ENCODE peak calls at places on chromosomes 5 and 9, in seven cellular contexts. Q, C, F, T, G, I and P are unnamed samples. For H3K4me1, the result is how much of the 10 kb centered on the place peaks cover.

GRCh38 chr5:154302181-154302580 is 111.6 kb downstream of the GALNT10 start:
- DNase-seq in T (no peak), I (no peak), F (no peak), C (no peak), G (no peak), Q (no peak), P (no peak)

GRCh38 chr5:141695627-141696180 is 13.7 kb upstream of the ARAP3 start:
- DNase-seq in Q (no peak), I (no peak), F (no peak), C (no peak), T (peak), G (no peak), P (no peak)

GRCh38 chr5:6739603-6740002 is 26.4 kb downstream of the TENT4A start:
- DNase-seq in T (no peak), G (no peak), Q (no peak), F (no peak), I (no peak), C (no peak), P (no peak)

GRCh38 chr5:148760945-148761638 is 65.3 kb upstream of the ADRB2 start:
- DNase-seq in F (no peak), Q (peak), C (no peak), T (no peak), G (no peak), I (no peak), P (no peak)

GRCh38 chr5:159332800-159333563 is 2.7 kb upstream of the IL12B start:
- DNase-seq in T (no peak), C (no peak), Q (no peak), I (no peak), F (no peak), G (no peak), P (no peak)

GRCh38 chr9:125467341-125467740 is 205.7 kb downstream of the GAPVD1 start:
- DNase-seq in I (no peak), T (no peak), G (no peak), C (no peak), F (no peak), Q (no peak), P (no peak)

GRCh38 chr5:92237896-92238295 is 854.8 kb upstream of the ARRDC3 start:
- DNase-seq in Q (no peak), C (no peak), I (no peak), G (no peak), T (no peak), F (no peak), P (no peak)

GRCh38 chr5:154202379-154203260 is 12.1 kb downstream of the GALNT10 start:
- DNase-seq in C (no peak), Q (no peak), I (no peak), F (peak), G (no peak), T (no peak), P (no peak)

GRCh38 chr5:123181394-123181801 is 92.4 kb downstream of the PRDM6 start:
- DNase-seq in C (no peak), F (no peak), I (no peak), Q (no peak), T (no peak), G (no peak), P (no peak)

GRCh38 chr9:70683841-70684240 is 269.4 kb upstream of the KLF9 start:
- DNase-seq in F (no peak), G (no peak), I (no peak), C (no peak), T (no peak), Q (no peak), P (no peak)

GRCh38 chr9:22053178-22053577 is 44.1 kb upstream of the CDKN2B start:
- DNase-seq in T (no peak), C (no peak), G (no peak), Q (no peak), F (no peak), I (no peak), P (no peak)

GRCh38 chr9:129282308-129283211 is 104.5 kb upstream of the IER5L start:
- DNase-seq in I (peak), T (no peak), Q (no peak), G (no peak), C (no peak), F (no peak), P (no peak)

GRCh38 chr5:157485811-157486739 is 26.1 kb downstream of the NIPAL4 start:
- DNase-seq in Q (no peak), F (no peak), T (no peak), G (no peak), I (no peak), C (no peak), P (no peak)

GRCh38 chr9:92971776-92972175 is 24.5 kb downstream of the FGD3 start:
- DNase-seq in F (no peak), C (no peak), I (no peak), T (no peak), Q (no peak), G (no peak), P (no peak)

GRCh38 chr9:124697326-124698200 is 73.5 kb downstream of the NR6A1 start:
- DNase-seq in C (no peak), Q (no peak), T (peak), G (no peak), I (no peak), F (no peak), P (no peak)

GRCh38 chr5:123209163-123210013 is 120.3 kb downstream of the PRDM6 start:
- DNase-seq in Q (no peak), C (peak), I (peak), F (peak), T (no peak), G (no peak), P (no peak)

GRCh38 chr9:123419721-123420559 is 63.9 kb downstream of the CRB2 start:
- DNase-seq in C (no peak), I (no peak), T (no peak), G (no peak), F (no peak), Q (no peak), P (no peak)

GRCh38 chr5:44626846-44627245 is 181.9 kb upstream of the MRPS30 start:
- DNase-seq in I (no peak), G (no peak), Q (no peak), T (no peak), C (no peak), F (no peak), P (no peak)

GRCh38 chr5:15516486-15516885 is 16.5 kb downstream of the FBXL7 start:
- DNase-seq in C (no peak), Q (no peak), T (no peak), G (no peak), F (no peak), I (no peak), P (no peak)

GRCh38 chr9:121253821-121254471 is 14.0 kb upstream of the GSN start:
- DNase-seq in T (no peak), Q (no peak), G (no peak), C (no peak), I (no peak), F (no peak), P (no peak)

GRCh38 chr5:154221371-154221896 is 30.9 kb downstream of the GALNT10 start:
- DNase-seq in T (no peak), Q (no peak), F (no peak), I (no peak), C (peak), G (no peak), P (peak)

GRCh38 chr9:127109212-127109711 is 13.2 kb downstream of the ANGPTL2 start:
- DNase-seq in T (no peak), C (no peak), F (no peak), G (no peak), I (peak), Q (no peak), P (no peak)

GRCh38 chr9:16726718-16727451 is 143.6 kb downstream of the BNC2 start:
- DNase-seq in Q (no peak), I (no peak), G (no peak), F (no peak), T (peak), C (no peak), P (no peak)

GRCh38 chr5:146710348-146710747 is 168.2 kb downstream of the PPP2R2B start:
- DNase-seq in C (no peak), G (no peak), I (no peak), Q (no peak), F (no peak), T (no peak), P (no peak)

GRCh38 chr9:135939351-135940265 is 21.6 kb downstream of the UBAC1 start:
- DNase-seq in G (no peak), I (no peak), F (no peak), C (no peak), T (no peak), Q (no peak), P (no peak)

GRCh38 chr5:107982703-107983425 is 312.1 kb upstream of the EFNA5 start:
- DNase-seq in Q (no peak), C (no peak), T (no peak), I (no peak), F (no peak), G (no peak), P (no peak)

GRCh38 chr5:138568061-138568824 is 7.0 kb downstream of the HSPA9 start:
- DNase-seq in Q (no peak), G (no peak), I (no peak), F (no peak), C (no peak), T (peak), P (no peak)

GRCh38 chr9:100052375-100052774 is 46.4 kb downstream of the ERP44 start:
- DNase-seq in G (no peak), T (no peak), Q (no peak), C (no peak), F (no peak), I (no peak), P (no peak)

GRCh38 chr5:10295619-10296326 is 11.9 kb downstream of the CMBL start:
- DNase-seq in I (no peak), G (no peak), Q (no peak), C (no peak), T (no peak), F (no peak), P (no peak)

GRCh38 chr9:118059520-118060278 is 355.5 kb downstream of the TLR4 start:
- DNase-seq in C (no peak), G (no peak), I (peak), T (no peak), Q (no peak), F (no peak), P (no peak)

GRCh38 chr9:109593612-109594011 is 95.5 kb upstream of the PTPN3 start:
- DNase-seq in I (no peak), F (no peak), T (no peak), Q (no peak), G (no peak), C (no peak), P (no peak)

GRCh38 chr5:59357421-59357977 is 536.0 kb downstream of the PDE4D start:
- DNase-seq in G (no peak), C (no peak), I (no peak), Q (no peak), F (no peak), T (no peak), P (no peak)

GRCh38 chr5:57566914-57567313 is 84.3 kb upstream of the ACTBL2 start:
- DNase-seq in G (no peak), I (no peak), T (no peak), C (no peak), F (no peak), Q (no peak), P (no peak)

GRCh38 chr5:91311697-91312501 is 71.2 kb downstream of the ARRDC3 start:
- DNase-seq in I (peak), Q (peak), T (peak), F (no peak), G (no peak), C (peak), P (peak)

GRCh38 chr5:119074419-119074818 is 3.5 kb downstream of the DMXL1 start:
- DNase-seq in I (no peak), C (no peak), G (no peak), Q (peak), T (no peak), F (no peak), P (no peak)

GRCh38 chr9:109520475-109521132 is 22.5 kb upstream of the PTPN3 start:
- DNase-seq in G (peak), C (peak), T (peak), Q (peak), F (peak), I (peak), P (peak)

GRCh38 chr5:68331202-68332108 is 115.9 kb downstream of the PIK3R1 start:
- DNase-seq in I (peak), C (no peak), F (no peak), G (no peak), T (no peak), Q (no peak), P (no peak)

DNA sequence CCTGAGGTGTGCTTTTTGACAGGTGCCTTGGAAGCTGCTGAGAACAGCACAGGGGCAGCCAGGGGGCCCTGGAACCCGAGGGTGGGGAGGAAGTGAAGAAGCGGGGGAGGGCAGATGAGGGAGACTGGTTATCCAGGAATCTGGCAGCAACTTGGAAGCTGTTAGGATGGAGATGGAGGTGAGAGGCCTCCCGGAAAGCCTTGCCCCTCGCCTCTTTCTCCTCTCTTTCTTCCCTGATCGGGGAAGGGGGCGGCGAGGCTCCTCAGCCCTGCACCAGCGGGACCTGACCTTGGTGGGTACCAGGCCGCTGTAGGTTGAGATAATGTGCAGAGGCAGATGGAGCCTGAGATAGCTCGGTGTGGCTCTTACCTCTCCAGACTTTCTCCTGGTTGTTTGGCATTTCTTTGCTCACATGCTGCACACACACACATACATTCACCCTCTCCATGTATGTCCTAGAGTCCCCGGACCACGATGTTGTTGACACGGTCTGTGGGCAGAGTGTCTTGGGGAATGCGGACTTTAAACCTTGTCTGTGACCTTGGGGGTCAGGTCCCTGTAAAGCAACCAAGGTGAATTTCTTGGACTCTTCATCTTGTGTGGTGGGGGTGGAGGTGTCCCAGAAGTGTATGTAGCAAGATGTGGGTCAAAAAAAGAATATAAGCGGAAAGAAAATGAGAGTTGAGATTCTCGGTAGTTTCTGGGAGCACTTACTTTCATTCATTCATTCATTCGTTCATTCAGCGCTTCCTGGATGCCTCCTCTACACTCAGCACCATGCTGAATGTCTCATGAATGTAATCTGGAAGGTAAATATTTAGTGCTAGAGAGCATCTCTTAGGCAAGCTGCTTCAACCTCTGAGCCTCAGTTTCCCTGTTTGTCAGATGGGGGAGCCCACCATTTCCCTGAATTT is 1.6 kb downstream of the WWC1 start:
- DNase-seq in F (no peak), I (no peak), T (peak), G (no peak), C (no peak), Q (no peak), P (no peak)
- H3K4me1 ChIP-seq in F (under half), I (half or more), T (under half), G (under half), C (under half), Q (under half), P (under half)

GRCh38 chr9:33750307-33750838 is 45.0 kb upstream of the PRSS3 start:
- DNase-seq in G (no peak), I (no peak), T (peak), Q (no peak), F (no peak), C (no peak), P (no peak)
- TF ChIP-seq SIN3A in G (no peak), I (no peak), T (no peak), Q (no peak), F (no peak), C (peak), P (no peak)

DNA sequence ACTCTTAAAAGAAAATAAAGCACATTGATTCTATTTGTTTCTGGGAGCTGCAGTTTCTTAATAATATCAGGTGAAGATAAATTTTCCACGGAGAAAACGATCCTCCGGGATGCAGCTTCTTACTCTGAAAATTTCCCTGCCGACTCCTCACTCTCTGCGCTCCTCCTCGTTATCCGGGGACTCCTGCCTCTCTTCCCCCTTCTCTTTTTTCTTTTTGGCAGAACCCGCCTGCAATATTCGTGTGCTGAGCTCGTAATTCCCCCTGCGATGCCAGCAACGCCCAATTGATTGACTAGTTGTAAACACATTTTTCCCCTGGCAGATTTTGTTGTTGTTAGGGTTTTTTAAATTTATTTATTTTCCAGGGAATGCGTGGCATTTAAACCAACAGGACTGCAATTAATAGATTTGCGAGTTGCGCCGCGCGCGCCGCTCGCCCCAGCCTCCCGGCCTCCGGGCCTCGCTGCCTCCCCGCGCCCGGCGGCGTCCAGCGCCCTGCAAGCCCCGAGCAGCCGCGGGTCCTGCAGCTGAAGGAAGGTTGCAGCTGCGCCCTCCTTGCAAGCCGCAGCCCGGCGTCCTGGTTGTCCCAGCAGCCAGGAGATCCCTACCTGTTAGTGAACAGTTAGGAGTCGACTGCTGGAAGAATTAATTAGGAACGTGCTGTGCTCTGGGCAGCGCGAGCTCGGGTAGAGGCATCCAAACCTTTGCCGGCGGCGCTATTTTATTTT is 2.2 kb downstream of the NTNG2 start:
- DNase-seq in T (no peak), C (no peak), F (no peak), I (no peak), Q (no peak), G (no peak), P (no peak)
- H3K4me1 ChIP-seq in T (under half), C (under half), F (under half), I (under half), Q (under half), G (under half), P (under half)

GRCh38 chr5:76849767-76850291 is at the start of gene S100Z:
- DNase-seq in C (no peak), Q (no peak), G (no peak), F (peak), I (no peak), T (no peak), P (no peak)
- TF ChIP-seq SIN3A in C (no peak), Q (no peak), G (no peak), F (no peak), I (no peak), T (no peak), P (no peak)

GRCh38 chr9:111237447-111237846 is 92.6 kb downstream of the OR2K2 start:
- DNase-seq in G (no peak), C (no peak), Q (peak), I (no peak), T (no peak), F (no peak), P (no peak)

GRCh38 chr9:111233963-111234362 is 96.1 kb downstream of the OR2K2 start:
- DNase-seq in T (no peak), C (no peak), G (no peak), I (no peak), Q (no peak), F (no peak), P (no peak)

GRCh38 chr9:111232997-111233790 is 96.8 kb downstream of the OR2K2 start:
- DNase-seq in C (no peak), G (no peak), F (no peak), Q (no peak), I (no peak), T (no peak), P (no peak)

GRCh38 chr9:111231801-111232580 is 98.0 kb downstream of the OR2K2 start:
- DNase-seq in C (no peak), G (no peak), Q (no peak), T (no peak), I (no peak), F (no peak), P (no peak)

DNA sequence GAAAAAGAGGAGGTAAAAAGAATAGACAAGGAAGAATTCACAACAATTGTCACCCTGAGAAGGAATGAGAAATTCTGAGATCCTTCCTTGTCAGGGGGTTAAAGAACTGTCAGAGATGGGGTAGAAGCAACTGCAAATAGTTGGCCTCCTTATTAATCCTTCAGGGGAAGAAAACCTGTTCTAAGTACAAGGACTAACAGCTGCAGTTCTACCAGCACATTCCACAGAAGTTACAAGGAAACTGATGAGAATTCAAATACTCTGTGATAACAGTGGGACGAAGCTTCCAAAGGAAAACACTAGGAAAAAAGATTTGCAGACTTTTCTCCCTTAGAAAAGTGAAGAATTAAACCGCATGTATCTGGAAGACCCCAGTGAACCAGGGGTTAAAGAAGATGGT is 93.7 kb downstream of the OR2K2 start:
- DNase-seq in T (no peak), F (no peak), Q (no peak), G (no peak), C (no peak), I (no peak), P (no peak)
- H3K4me1 ChIP-seq in T (under half), F (under half), Q (under half), G (under half), C (under half), I (under half), P (under half)

DNA sequence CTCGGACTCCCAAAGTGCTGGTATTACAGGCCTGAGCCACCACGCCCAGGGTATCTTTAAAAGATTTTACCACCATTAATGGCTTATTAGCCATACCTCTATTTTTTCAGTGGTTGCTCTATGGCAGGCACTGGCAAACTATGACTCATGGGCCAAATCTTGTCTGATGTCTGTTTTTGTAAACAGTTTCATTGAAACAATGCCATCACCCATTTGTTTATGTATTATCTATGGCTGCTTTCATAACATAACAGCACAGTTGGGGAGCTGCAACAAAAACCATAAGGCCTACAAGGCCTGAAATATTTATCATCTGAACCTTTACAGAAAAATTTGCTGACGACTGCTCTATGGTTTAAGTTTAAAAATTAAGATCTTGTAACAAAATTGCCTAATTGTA is 66.8 kb downstream of the SLC38A9 start:
- DNase-seq in Q (no peak), T (no peak), I (no peak), C (no peak), F (no peak), G (no peak), P (no peak)
- TF ChIP-seq SIN3A in Q (no peak), T (no peak), I (no peak), C (no peak), F (no peak), G (no peak), P (no peak)